ENCODE peak calls at places on chromosomes 4 and X, in ten cellular contexts. V, L, C, S, R, J, Q, X, B and Z are unnamed samples.

GRCh38 chrX:18983711-18984380 is at the start of gene PHKA2:
- DNase-seq in V (peak; percentile 1), L (peak; percentile 60), C (no peak), S (peak; percentile 75), R (peak; percentile 7), J (peak; percentile 12), Q (peak; percentile 65), X (no peak), B (no peak), Z (peak; percentile 70)

GRCh38 chr4:81724925-81725329 is 253.2 kb upstream of the RASGEF1B start:
- DNase-seq in V (no peak), L (peak; percentile 10), C (no peak), S (no peak), R (peak; percentile 55), J (peak; percentile 35), Q (peak; percentile 29), X (no peak), B (no peak), Z (peak; percentile 84)

GRCh38 chrX:43514820-43515219 is 141.3 kb upstream of the MAOA start:
- DNase-seq in V (no peak), L (no peak), C (no peak), S (no peak), R (no peak), J (no peak), Q (no peak), X (no peak), B (no peak), Z (no peak)

GRCh38 chrX:39948564-39948963 is 149.2 kb downstream of the BCOR start:
- DNase-seq in V (no peak), L (no peak), C (no peak), S (peak; percentile 8), R (no peak), J (no peak), Q (no peak), X (no peak), B (no peak), Z (no peak)

GRCh38 chrX:123859409-123859827 is 435 bp upstream of the XIAP start:
- DNase-seq in V (peak; percentile 61), L (no peak), C (no peak), S (no peak), R (no peak), J (no peak), Q (peak; percentile 77), X (no peak), B (no peak), Z (no peak)

GRCh38 chr4:57220734-57221133 is 110.5 kb upstream of the IGFBP7 start:
- DNase-seq in V (no peak), L (no peak), C (no peak), S (no peak), R (no peak), J (no peak), Q (no peak), X (no peak), B (no peak), Z (no peak)

GRCh38 chrX:140860718-140861117 is 141.7 kb upstream of the SPANXB1 start:
- DNase-seq in V (no peak), L (no peak), C (no peak), S (no peak), R (no peak), J (no peak), Q (no peak), X (no peak), B (no peak), Z (no peak)

GRCh38 chr4:82017680-82018079 is 356.1 kb downstream of the HNRNPD start:
- DNase-seq in V (peak; percentile 4), L (no peak), C (no peak), S (peak; percentile 7), R (no peak), J (no peak), Q (no peak), X (peak; percentile 5), B (peak; percentile 32), Z (peak; percentile 68)

GRCh38 chrX:50081282-50081955 is 119.4 kb downstream of the AKAP4 start:
- DNase-seq in V (no peak), L (no peak), C (no peak), S (peak; percentile 43), R (no peak), J (no peak), Q (peak; percentile 19), X (no peak), B (peak; percentile 13), Z (peak; percentile 37)

GRCh38 chr4:26779674-26780073 is 81.0 kb upstream of the STIM2 start:
- DNase-seq in V (no peak), L (peak; percentile 100), C (no peak), S (peak; percentile 61), R (peak; percentile 57), J (no peak), Q (no peak), X (no peak), B (peak; percentile 48), Z (no peak)

GRCh38 chr4:87844476-87844875 is 11.7 kb downstream of the MEPE start:
- DNase-seq in V (no peak), L (no peak), C (no peak), S (no peak), R (no peak), J (no peak), Q (no peak), X (no peak), B (no peak), Z (no peak)

GRCh38 chrX:15529165-15529564 is 28.6 kb downstream of the BMX start:
- DNase-seq in V (no peak), L (no peak), C (no peak), S (no peak), R (no peak), J (no peak), Q (no peak), X (no peak), B (no peak), Z (no peak)

GRCh38 chrX:68665502-68665901 is 18.0 kb downstream of the STARD8 start:
- DNase-seq in V (no peak), L (no peak), C (no peak), S (no peak), R (no peak), J (no peak), Q (no peak), X (no peak), B (no peak), Z (no peak)

GRCh38 chr4:48985976-48986653 is at the start of gene CWH43:
- DNase-seq in V (no peak), L (no peak), C (no peak), S (peak; percentile 7), R (no peak), J (no peak), Q (no peak), X (peak; percentile 12), B (no peak), Z (no peak)

GRCh38 chr4:53309321-53310020 is 56.4 kb downstream of the SCFD2 start:
- DNase-seq in V (peak; percentile 20), L (no peak), C (no peak), S (peak; percentile 42), R (no peak), J (no peak), Q (no peak), X (no peak), B (no peak), Z (no peak)

GRCh38 chr4:168521736-168522135 is 24.9 kb downstream of the PALLD start:
- DNase-seq in V (no peak), L (no peak), C (no peak), S (no peak), R (no peak), J (no peak), Q (no peak), X (no peak), B (no peak), Z (no peak)

GRCh38 chr4:99863804-99864203 is 30.4 kb downstream of the LAMTOR3 start:
- DNase-seq in V (no peak), L (peak; percentile 22), C (no peak), S (peak; percentile 42), R (no peak), J (no peak), Q (no peak), X (no peak), B (peak; percentile 57), Z (peak; percentile 43)

GRCh38 chr4:118268780-118269179 is 84.0 kb downstream of the PRSS12 start:
- DNase-seq in V (no peak), L (no peak), C (no peak), S (no peak), R (no peak), J (no peak), Q (no peak), X (no peak), B (no peak), Z (no peak)

GRCh38 chrX:80828232-80828631 is 18.6 kb upstream of the BRWD3 start:
- DNase-seq in V (no peak), L (no peak), C (no peak), S (no peak), R (no peak), J (no peak), Q (no peak), X (no peak), B (no peak), Z (no peak)

GRCh38 chrX:70444326-70445196 is at the start of gene DLG3:
- DNase-seq in V (no peak), L (no peak), C (no peak), S (peak; percentile 68), R (no peak), J (no peak), Q (peak; percentile 71), X (no peak), B (peak; percentile 51), Z (peak; percentile 37)

GRCh38 chr4:181835348-181835747 is 407.9 kb upstream of the TENM3 start:
- DNase-seq in V (no peak), L (peak; percentile 89), C (no peak), S (no peak), R (no peak), J (no peak), Q (no peak), X (no peak), B (no peak), Z (no peak)

GRCh38 chr4:4226606-4227438 is at the start of gene OTOP1:
- DNase-seq in V (no peak), L (no peak), C (no peak), S (no peak), R (no peak), J (no peak), Q (no peak), X (no peak), B (no peak), Z (no peak)